ENCODE peak calls at places on chromosomes 6 and 20, in six cellular contexts. C is ascending aorta, U is SK-N-SH, H is adrenal gland, Z is colonic mucosa, Q is dorsolateral prefrontal cortex. T is an unnamed sample.

GRCh38 chr6:149335924-149336323 is 18.4 kb downstream of the TAB2 start:
- DNase-seq in C (no peak), U (no peak), H (no peak), Z (no peak), Q (no peak), T (no peak)

GRCh38 chr6:13273931-13274706 is 54.2 kb downstream of the TBC1D7 start:
- DNase-seq in C (no peak), U (no peak), H (peak; percentile 30), Z (peak; percentile 30), Q (no peak), T (no peak)

GRCh38 chr20:10110151-10110550 is 75.4 kb downstream of the ANKEF1 start:
- DNase-seq in C (no peak), U (no peak), H (no peak), Z (no peak), Q (no peak), T (no peak)

GRCh38 chr20:36098364-36098763 is 56.2 kb upstream of the EPB41L1 start:
- DNase-seq in C (peak; percentile 21), U (no peak), H (peak; percentile 52), Z (peak; percentile 76), Q (no peak), T (peak; percentile 46)

GRCh38 chr20:57996465-57996864 is 232.0 kb downstream of the ANKRD60 start:
- DNase-seq in C (no peak), U (no peak), H (no peak), Z (no peak), Q (no peak), T (no peak)

GRCh38 chr6:69796081-69796626 is 656 bp downstream of the LMBRD1 start:
- DNase-seq in C (no peak), U (no peak), H (peak; percentile 47), Z (peak; percentile 74), Q (no peak), T (peak; percentile 57)

GRCh38 chr20:47360489-47361267 is 4.2 kb upstream of the ZMYND8 start:
- DNase-seq in C (peak; percentile 72), U (peak; percentile 75), H (peak; percentile 96), Z (peak; percentile 76), Q (no peak), T (peak; percentile 64)

GRCh38 chr20:53887973-53888372 is 182.4 kb downstream of the BCAS1 start:
- DNase-seq in C (no peak), U (no peak), H (no peak), Z (no peak), Q (no peak), T (no peak)

GRCh38 chr6:87705070-87705691 is 3.1 kb upstream of the AKIRIN2 start:
- DNase-seq in C (no peak), U (no peak), H (no peak), Z (no peak), Q (no peak), T (no peak)

GRCh38 chr20:53731595-53731994 is 138.0 kb upstream of the ZNF217 start:
- DNase-seq in C (no peak), U (no peak), H (no peak), Z (no peak), Q (no peak), T (no peak)

GRCh38 chr6:35197196-35197595 is 16.6 kb upstream of the SCUBE3 start:
- DNase-seq in C (no peak), U (no peak), H (no peak), Z (no peak), Q (no peak), T (no peak)

GRCh38 chr20:49045440-49046086 is 549 bp upstream of the CSE1L start:
- DNase-seq in C (peak; percentile 16), U (peak; percentile 25), H (peak; percentile 52), Z (peak; percentile 36), Q (peak; percentile 50), T (no peak)

GRCh38 chr6:53646606-53647005 is 18.9 kb downstream of the KLHL31 start:
- DNase-seq in C (no peak), U (no peak), H (no peak), Z (no peak), Q (no peak), T (no peak)

GRCh38 chr6:31901415-31901952 is 402 bp downstream of the ZBTB12 start:
- DNase-seq in C (no peak), U (peak; percentile 83), H (peak; percentile 69), Z (peak; percentile 72), Q (no peak), T (peak; percentile 67)

GRCh38 chr6:30915591-30915946 is 1.5 kb downstream of the VARS2 start:
- DNase-seq in C (no peak), U (peak; percentile 74), H (no peak), Z (peak; percentile 48), Q (no peak), T (peak; percentile 16)

GRCh38 chr20:17859616-17860232 is 108.9 kb downstream of the SNX5 start:
- DNase-seq in C (no peak), U (no peak), H (peak; percentile 53), Z (no peak), Q (no peak), T (no peak)

GRCh38 chr6:14658909-14659561 is 541.5 kb downstream of the CD83 start:
- DNase-seq in C (no peak), U (no peak), H (no peak), Z (no peak), Q (no peak), T (no peak)

GRCh38 chr20:44354979-44355502 is 458 bp upstream of the HNF4A start:
- DNase-seq in C (no peak), U (no peak), H (no peak), Z (peak; percentile 92), Q (no peak), T (no peak)

GRCh38 chr6:13992417-13993055 is 67.8 kb downstream of the RNF182 start:
- DNase-seq in C (no peak), U (no peak), H (no peak), Z (no peak), Q (no peak), T (no peak)

GRCh38 chr6:45699663-45700062 is 316.0 kb downstream of the CLIC5 start:
- DNase-seq in C (no peak), U (no peak), H (no peak), Z (no peak), Q (no peak), T (no peak)

GRCh38 chr6:30615219-30615957 is 1.7 kb downstream of the PPP1R10 start:
- DNase-seq in C (no peak), U (no peak), H (peak; percentile 54), Z (peak; percentile 46), Q (no peak), T (peak; percentile 16)

GRCh38 chr6:79079425-79080130 is 1.5 kb upstream of the PHIP start:
- DNase-seq in C (no peak), U (no peak), H (no peak), Z (no peak), Q (no peak), T (no peak)

GRCh38 chr20:37846573-37846972 is 56.4 kb upstream of the VSTM2L start:
- DNase-seq in C (no peak), U (no peak), H (no peak), Z (no peak), Q (no peak), T (no peak)

GRCh38 chr6:10404799-10405524 is 9.9 kb downstream of the TFAP2A start:
- DNase-seq in C (no peak), U (no peak), H (no peak), Z (no peak), Q (no peak), T (no peak)

GRCh38 chr20:4375881-4376280 is 345.8 kb upstream of the PRND start:
- DNase-seq in C (no peak), U (no peak), H (no peak), Z (no peak), Q (peak; percentile 62), T (no peak)

GRCh38 chr6:139395891-139396299 is 21.4 kb upstream of the CITED2 start:
- DNase-seq in C (no peak), U (no peak), H (no peak), Z (no peak), Q (no peak), T (no peak)

GRCh38 chr20:42949865-42950264 is 239.8 kb downstream of the PTPRT start:
- DNase-seq in C (no peak), U (no peak), H (no peak), Z (no peak), Q (no peak), T (no peak)

GRCh38 chr6:75213732-75214131 is 7.9 kb upstream of the COL12A1 start:
- DNase-seq in C (no peak), U (no peak), H (no peak), Z (no peak), Q (no peak), T (no peak)

GRCh38 chr20:38275815-38276550 is 15.4 kb upstream of the KIAA1755 start:
- DNase-seq in C (no peak), U (no peak), H (no peak), Z (no peak), Q (no peak), T (no peak)

DNA sequence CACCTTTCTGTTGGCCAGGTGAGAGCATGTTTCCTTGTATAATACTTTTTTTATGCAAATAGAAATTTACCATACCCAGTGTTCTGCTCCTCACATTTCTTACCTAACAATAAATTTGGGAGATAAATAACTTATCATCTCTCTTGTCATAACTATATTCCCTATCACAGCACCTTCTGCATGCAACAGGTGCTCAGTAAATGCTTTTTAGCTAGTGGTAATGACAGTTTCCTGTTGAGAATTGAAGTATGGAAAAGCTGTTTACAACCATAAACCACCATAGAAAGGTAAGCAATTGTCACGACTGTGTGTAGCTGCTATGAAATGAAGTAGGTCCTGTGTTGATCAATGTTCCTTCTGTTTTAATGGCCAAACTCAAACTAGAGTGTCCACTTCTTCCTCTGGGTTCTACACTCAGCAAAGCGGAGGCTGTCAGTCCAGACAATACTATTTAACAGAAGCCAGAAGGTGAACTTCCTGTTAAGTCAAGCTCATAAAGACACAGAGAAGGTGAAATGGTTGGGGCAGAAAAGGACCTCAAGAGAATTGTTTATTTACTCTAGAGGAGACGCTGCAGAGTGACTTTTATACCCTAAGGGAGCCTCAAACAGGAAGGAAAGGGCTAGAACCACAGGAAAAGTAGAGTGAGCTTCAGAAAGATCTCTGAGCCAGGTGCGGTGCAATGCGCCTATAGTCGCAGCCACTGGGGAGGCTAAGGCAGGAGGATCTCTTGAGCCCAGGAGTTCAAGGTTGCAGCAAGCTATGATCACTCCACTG is 84.0 kb upstream of the SLC22A16 start:
- DNase-seq in C (no peak), U (no peak), H (no peak), Z (no peak), Q (no peak), T (no peak)
- H3K27ac ChIP-seq in C (no peak overlapping the region), U (no peak overlapping the region), H (no peak overlapping the region), Z (peak overlapping the region; percentile 60), Q (peak overlapping the region; percentile 48), T (no peak overlapping the region)

GRCh38 chr20:34578040-34578439 is 19.5 kb downstream of the MAP1LC3A start:
- DNase-seq in C (no peak), U (no peak), H (no peak), Z (no peak), Q (no peak), T (no peak)
- H3K27ac ChIP-seq in C (no peak overlapping the region), U (no peak overlapping the region), H (no peak overlapping the region), Z (no peak overlapping the region), Q (peak overlapping the region; percentile 97), T (no peak overlapping the region)

DNA sequence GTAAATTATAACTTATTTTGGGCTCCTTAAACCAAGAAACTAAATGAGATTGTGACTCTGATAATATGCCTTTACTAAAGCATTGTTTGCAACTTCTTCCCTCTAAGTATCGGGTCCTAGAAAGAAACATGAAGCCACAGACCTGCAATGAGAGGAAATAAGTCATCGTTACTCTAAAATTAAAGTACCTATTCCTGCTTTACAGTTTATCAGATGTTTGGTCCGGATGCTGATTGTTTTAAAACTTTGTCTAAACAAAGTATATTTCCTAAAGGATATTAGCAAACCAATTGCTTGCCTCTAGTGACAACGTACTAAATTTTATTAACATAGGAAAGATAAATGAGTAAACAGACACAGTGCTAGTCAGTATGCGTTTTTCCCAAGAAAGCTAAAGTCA is 216.8 kb downstream of the GJA1 start:
- DNase-seq in C (no peak), U (no peak), H (no peak), Z (no peak), Q (no peak), T (no peak)
- H3K27ac ChIP-seq in C (peak overlapping the region; percentile 59), U (no peak overlapping the region), H (peak overlapping the region; percentile 24), Z (no peak overlapping the region), Q (no peak overlapping the region), T (no peak overlapping the region)

GRCh38 chr6:158648682-158649131 is 1.1 kb upstream of the SYTL3 start:
- DNase-seq in C (no peak), U (no peak), H (no peak), Z (no peak), Q (no peak), T (no peak)
- H3K27ac ChIP-seq in C (peak overlapping the region; percentile 83), U (peak overlapping the region; percentile 13), H (peak overlapping the region; percentile 62), Z (peak overlapping the region; percentile 36), Q (peak overlapping the region; percentile 38), T (no peak overlapping the region)